ENCODE peak calls at places on chromosomes 6 and 20, in nine cellular contexts. One of them, this sample, is unnamed.

GRCh38 chr20:19976595-19977372 is 40.4 kb upstream of the NAA20 start:
- DNase-seq in IMR-90: peak
- DNase-seq in CD8-positive, alpha-beta memory T cell: no peak
- DNase-seq in PC-9: peak
- DNase-seq in heart left ventricle: peak
- DNase-seq in caudate nucleus: peak
- DNase-seq in HCT116: peak
- DNase-seq in keratinocyte: no peak
- DNase-seq in brain microvascular endothelial cell: peak
- DNase-seq in this sample: no peak

GRCh38 chr6:109794201-109794926 is 103.3 kb downstream of the FIG4 start:
- DNase-seq in IMR-90: peak
- DNase-seq in CD8-positive, alpha-beta memory T cell: no peak
- DNase-seq in PC-9: no peak
- DNase-seq in heart left ventricle: no peak
- DNase-seq in caudate nucleus: no peak
- DNase-seq in HCT116: no peak
- DNase-seq in keratinocyte: no peak
- DNase-seq in brain microvascular endothelial cell: peak
- DNase-seq in this sample: peak

GRCh38 chr20:60104980-60105379 is 146.8 kb downstream of the CDH26 start:
- DNase-seq in IMR-90: no peak
- DNase-seq in CD8-positive, alpha-beta memory T cell: no peak
- DNase-seq in PC-9: no peak
- DNase-seq in heart left ventricle: no peak
- DNase-seq in caudate nucleus: no peak
- DNase-seq in HCT116: no peak
- DNase-seq in keratinocyte: no peak
- DNase-seq in brain microvascular endothelial cell: no peak
- DNase-seq in this sample: no peak

GRCh38 chr6:16752206-16752867 is 8.9 kb downstream of the ATXN1 start:
- DNase-seq in IMR-90: peak
- DNase-seq in CD8-positive, alpha-beta memory T cell: no peak
- DNase-seq in PC-9: peak
- DNase-seq in heart left ventricle: no peak
- DNase-seq in caudate nucleus: no peak
- DNase-seq in HCT116: no peak
- DNase-seq in keratinocyte: no peak
- DNase-seq in brain microvascular endothelial cell: peak
- DNase-seq in this sample: no peak

GRCh38 chr6:1789092-1789491 is 179.4 kb downstream of the FOXC1 start:
- DNase-seq in IMR-90: peak
- DNase-seq in CD8-positive, alpha-beta memory T cell: no peak
- DNase-seq in PC-9: no peak
- DNase-seq in heart left ventricle: no peak
- DNase-seq in caudate nucleus: no peak
- DNase-seq in HCT116: no peak
- DNase-seq in keratinocyte: no peak
- DNase-seq in brain microvascular endothelial cell: peak
- DNase-seq in this sample: no peak

GRCh38 chr20:46600286-46600752 is 49.9 kb upstream of the OCSTAMP start:
- DNase-seq in IMR-90: no peak
- DNase-seq in CD8-positive, alpha-beta memory T cell: no peak
- DNase-seq in PC-9: no peak
- DNase-seq in heart left ventricle: no peak
- DNase-seq in caudate nucleus: no peak
- DNase-seq in HCT116: no peak
- DNase-seq in keratinocyte: no peak
- DNase-seq in brain microvascular endothelial cell: no peak
- DNase-seq in this sample: no peak

GRCh38 chr6:4466769-4467480 is 309.3 kb upstream of the CDYL start:
- DNase-seq in IMR-90: no peak
- DNase-seq in CD8-positive, alpha-beta memory T cell: no peak
- DNase-seq in PC-9: no peak
- DNase-seq in heart left ventricle: no peak
- DNase-seq in caudate nucleus: no peak
- DNase-seq in HCT116: no peak
- DNase-seq in keratinocyte: no peak
- DNase-seq in brain microvascular endothelial cell: no peak
- DNase-seq in this sample: peak

GRCh38 chr20:24497851-24498250 is 28.4 kb downstream of the SYNDIG1 start:
- DNase-seq in IMR-90: peak
- DNase-seq in CD8-positive, alpha-beta memory T cell: no peak
- DNase-seq in PC-9: no peak
- DNase-seq in heart left ventricle: no peak
- DNase-seq in caudate nucleus: no peak
- DNase-seq in HCT116: no peak
- DNase-seq in keratinocyte: no peak
- DNase-seq in brain microvascular endothelial cell: peak
- DNase-seq in this sample: peak

GRCh38 chr6:113094781-113095180 is 747.7 kb downstream of the RFPL4B start:
- DNase-seq in IMR-90: peak
- DNase-seq in CD8-positive, alpha-beta memory T cell: no peak
- DNase-seq in PC-9: no peak
- DNase-seq in heart left ventricle: no peak
- DNase-seq in caudate nucleus: no peak
- DNase-seq in HCT116: no peak
- DNase-seq in keratinocyte: no peak
- DNase-seq in brain microvascular endothelial cell: peak
- DNase-seq in this sample: no peak

GRCh38 chr6:81171991-81172740 is 580.3 kb downstream of the TENT5A start:
- DNase-seq in IMR-90: peak
- DNase-seq in CD8-positive, alpha-beta memory T cell: no peak
- DNase-seq in PC-9: peak
- DNase-seq in heart left ventricle: no peak
- DNase-seq in caudate nucleus: no peak
- DNase-seq in HCT116: peak
- DNase-seq in keratinocyte: no peak
- DNase-seq in brain microvascular endothelial cell: peak
- DNase-seq in this sample: no peak

GRCh38 chr6:114068119-114068518 is 97.2 kb upstream of the HDAC2 start:
- DNase-seq in IMR-90: no peak
- DNase-seq in CD8-positive, alpha-beta memory T cell: no peak
- DNase-seq in PC-9: no peak
- DNase-seq in heart left ventricle: no peak
- DNase-seq in caudate nucleus: no peak
- DNase-seq in HCT116: no peak
- DNase-seq in keratinocyte: no peak
- DNase-seq in brain microvascular endothelial cell: no peak
- DNase-seq in this sample: no peak

GRCh38 chr20:40233401-40233800 is 455.6 kb downstream of the MAFB start:
- DNase-seq in IMR-90: no peak
- DNase-seq in CD8-positive, alpha-beta memory T cell: no peak
- DNase-seq in PC-9: no peak
- DNase-seq in heart left ventricle: no peak
- DNase-seq in caudate nucleus: no peak
- DNase-seq in HCT116: no peak
- DNase-seq in keratinocyte: no peak
- DNase-seq in brain microvascular endothelial cell: no peak
- DNase-seq in this sample: no peak

GRCh38 chr20:35021831-35022230 is 66.2 kb downstream of the MYH7B start:
- DNase-seq in IMR-90: no peak
- DNase-seq in CD8-positive, alpha-beta memory T cell: no peak
- DNase-seq in PC-9: no peak
- DNase-seq in heart left ventricle: no peak
- DNase-seq in caudate nucleus: no peak
- DNase-seq in HCT116: no peak
- DNase-seq in keratinocyte: no peak
- DNase-seq in brain microvascular endothelial cell: no peak
- DNase-seq in this sample: no peak
- H3K27ac ChIP-seq in IMR-90: no peak
- H3K27ac ChIP-seq in CD8-positive, alpha-beta memory T cell: no peak
- H3K27ac ChIP-seq in PC-9: no peak
- H3K27ac ChIP-seq in heart left ventricle: no peak
- H3K27ac ChIP-seq in caudate nucleus: no peak
- H3K27ac ChIP-seq in HCT116: no peak
- H3K27ac ChIP-seq in keratinocyte: no peak
- H3K27ac ChIP-seq in brain microvascular endothelial cell: no peak
- H3K27ac ChIP-seq in this sample: no peak

DNA sequence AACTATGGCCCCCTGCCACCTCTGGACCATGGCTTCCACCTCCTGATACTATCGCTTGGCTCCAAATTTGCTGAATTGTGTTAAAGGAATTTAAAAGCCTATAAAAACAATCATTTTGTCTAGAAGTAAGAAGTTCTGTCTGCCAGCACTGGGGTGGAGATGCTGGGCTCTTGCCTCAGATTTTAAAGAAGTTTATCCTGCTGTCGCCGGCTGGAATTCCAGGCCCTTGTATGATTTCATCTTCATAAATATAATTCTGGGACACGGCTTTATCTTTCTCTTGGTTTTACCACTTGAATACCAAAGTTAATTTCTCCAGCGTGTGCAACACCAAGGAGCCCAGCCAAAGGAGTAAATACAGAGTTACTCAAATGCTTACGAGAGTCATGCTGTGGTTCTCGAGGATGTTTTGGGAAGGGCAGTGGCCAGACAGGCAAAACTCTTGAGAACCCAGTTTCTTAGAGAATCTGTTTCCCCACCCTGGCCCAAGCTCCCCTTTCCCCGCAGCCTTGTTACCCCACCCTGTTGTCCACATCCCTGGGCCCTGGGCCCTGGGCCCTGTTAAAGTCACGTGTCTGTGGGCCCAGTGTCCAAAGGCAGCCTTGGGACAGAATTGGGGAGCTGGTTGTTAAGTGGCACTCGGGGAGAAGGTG is 31.9 kb downstream of the C6orf89 start:
- DNase-seq in IMR-90: peak
- DNase-seq in CD8-positive, alpha-beta memory T cell: no peak
- DNase-seq in PC-9: no peak
- DNase-seq in heart left ventricle: no peak
- DNase-seq in caudate nucleus: no peak
- DNase-seq in HCT116: no peak
- DNase-seq in keratinocyte: no peak
- DNase-seq in brain microvascular endothelial cell: no peak
- DNase-seq in this sample: no peak
- H3K27ac ChIP-seq in IMR-90: peak
- H3K27ac ChIP-seq in CD8-positive, alpha-beta memory T cell: no peak
- H3K27ac ChIP-seq in PC-9: no peak
- H3K27ac ChIP-seq in heart left ventricle: peak
- H3K27ac ChIP-seq in caudate nucleus: no peak
- H3K27ac ChIP-seq in HCT116: no peak
- H3K27ac ChIP-seq in keratinocyte: no peak
- H3K27ac ChIP-seq in brain microvascular endothelial cell: no peak
- H3K27ac ChIP-seq in this sample: no peak

GRCh38 chr6:154458565-154459475 is 51.7 kb downstream of the CNKSR3 start:
- DNase-seq in IMR-90: no peak
- DNase-seq in CD8-positive, alpha-beta memory T cell: no peak
- DNase-seq in PC-9: no peak
- DNase-seq in heart left ventricle: no peak
- DNase-seq in caudate nucleus: no peak
- DNase-seq in HCT116: no peak
- DNase-seq in keratinocyte: no peak
- DNase-seq in brain microvascular endothelial cell: no peak
- DNase-seq in this sample: no peak
- H3K27ac ChIP-seq in IMR-90: no peak
- H3K27ac ChIP-seq in CD8-positive, alpha-beta memory T cell: no peak
- H3K27ac ChIP-seq in PC-9: no peak
- H3K27ac ChIP-seq in heart left ventricle: no peak
- H3K27ac ChIP-seq in caudate nucleus: no peak
- H3K27ac ChIP-seq in HCT116: no peak
- H3K27ac ChIP-seq in keratinocyte: no peak
- H3K27ac ChIP-seq in brain microvascular endothelial cell: no peak
- H3K27ac ChIP-seq in this sample: no peak

GRCh38 chr6:89079611-89080213 is 839 bp upstream of the PNRC1 start:
- DNase-seq in IMR-90: peak
- DNase-seq in CD8-positive, alpha-beta memory T cell: peak
- DNase-seq in PC-9: peak
- DNase-seq in heart left ventricle: peak
- DNase-seq in caudate nucleus: peak
- DNase-seq in HCT116: no peak
- DNase-seq in keratinocyte: no peak
- DNase-seq in brain microvascular endothelial cell: peak
- DNase-seq in this sample: no peak

GRCh38 chr6:89081423-89082322 is 1.1 kb downstream of the PNRC1 start:
- DNase-seq in IMR-90: peak
- DNase-seq in CD8-positive, alpha-beta memory T cell: peak
- DNase-seq in PC-9: peak
- DNase-seq in heart left ventricle: peak
- DNase-seq in caudate nucleus: peak
- DNase-seq in HCT116: peak
- DNase-seq in keratinocyte: peak
- DNase-seq in brain microvascular endothelial cell: peak
- DNase-seq in this sample: peak

GRCh38 chr6:89082439-89082838 is 1.9 kb downstream of the PNRC1 start:
- DNase-seq in IMR-90: peak
- DNase-seq in CD8-positive, alpha-beta memory T cell: peak
- DNase-seq in PC-9: no peak
- DNase-seq in heart left ventricle: no peak
- DNase-seq in caudate nucleus: no peak
- DNase-seq in HCT116: no peak
- DNase-seq in keratinocyte: no peak
- DNase-seq in brain microvascular endothelial cell: peak
- DNase-seq in this sample: no peak

GRCh38 chr6:89080281-89081128 is at the start of gene PNRC1:
- DNase-seq in IMR-90: peak
- DNase-seq in CD8-positive, alpha-beta memory T cell: peak
- DNase-seq in PC-9: peak
- DNase-seq in heart left ventricle: peak
- DNase-seq in caudate nucleus: peak
- DNase-seq in HCT116: peak
- DNase-seq in keratinocyte: peak
- DNase-seq in brain microvascular endothelial cell: peak
- DNase-seq in this sample: peak

DNA sequence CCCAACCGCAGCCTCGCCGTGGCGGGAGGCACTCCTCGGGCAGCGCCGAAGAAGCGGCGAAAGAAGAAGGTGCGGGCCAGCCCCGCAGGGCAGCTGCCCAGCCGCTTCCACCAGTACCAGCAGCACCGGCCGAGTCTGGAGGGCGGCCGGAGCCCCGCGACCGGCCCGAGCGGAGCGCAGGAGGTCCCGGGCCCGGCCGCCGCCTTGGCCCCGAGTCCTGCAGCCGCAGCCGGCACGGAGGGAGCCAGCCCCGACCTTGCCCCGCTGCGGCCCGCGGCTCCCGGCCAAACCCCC is 525 bp downstream of the PNRC1 start:
- DNase-seq in IMR-90: no peak
- DNase-seq in CD8-positive, alpha-beta memory T cell: no peak
- DNase-seq in PC-9: peak
- DNase-seq in heart left ventricle: no peak
- DNase-seq in caudate nucleus: no peak
- DNase-seq in HCT116: no peak
- DNase-seq in keratinocyte: no peak
- DNase-seq in brain microvascular endothelial cell: no peak
- DNase-seq in this sample: no peak
- H3K27ac ChIP-seq in IMR-90: peak
- H3K27ac ChIP-seq in CD8-positive, alpha-beta memory T cell: peak
- H3K27ac ChIP-seq in PC-9: peak
- H3K27ac ChIP-seq in heart left ventricle: peak
- H3K27ac ChIP-seq in caudate nucleus: peak
- H3K27ac ChIP-seq in HCT116: peak
- H3K27ac ChIP-seq in keratinocyte: peak
- H3K27ac ChIP-seq in brain microvascular endothelial cell: peak
- H3K27ac ChIP-seq in this sample: peak

GRCh38 chr20:36153204-36153603 is 1.3 kb upstream of the EPB41L1 start:
- DNase-seq in IMR-90: no peak
- DNase-seq in CD8-positive, alpha-beta memory T cell: no peak
- DNase-seq in PC-9: no peak
- DNase-seq in heart left ventricle: peak
- DNase-seq in caudate nucleus: no peak
- DNase-seq in HCT116: no peak
- DNase-seq in keratinocyte: no peak
- DNase-seq in brain microvascular endothelial cell: no peak
- DNase-seq in this sample: no peak
- H3K27ac ChIP-seq in IMR-90: no peak
- H3K27ac ChIP-seq in CD8-positive, alpha-beta memory T cell: no peak
- H3K27ac ChIP-seq in PC-9: no peak
- H3K27ac ChIP-seq in heart left ventricle: peak
- H3K27ac ChIP-seq in caudate nucleus: peak
- H3K27ac ChIP-seq in HCT116: no peak
- H3K27ac ChIP-seq in keratinocyte: no peak
- H3K27ac ChIP-seq in brain microvascular endothelial cell: no peak
- H3K27ac ChIP-seq in this sample: no peak

GRCh38 chr6:26380256-26380655 is 2.7 kb upstream of the BTN2A2 start:
- DNase-seq in IMR-90: no peak
- DNase-seq in CD8-positive, alpha-beta memory T cell: no peak
- DNase-seq in PC-9: no peak
- DNase-seq in heart left ventricle: no peak
- DNase-seq in caudate nucleus: no peak
- DNase-seq in HCT116: no peak
- DNase-seq in keratinocyte: no peak
- DNase-seq in brain microvascular endothelial cell: no peak
- DNase-seq in this sample: no peak
- H3K27ac ChIP-seq in IMR-90: no peak
- H3K27ac ChIP-seq in CD8-positive, alpha-beta memory T cell: no peak
- H3K27ac ChIP-seq in PC-9: no peak
- H3K27ac ChIP-seq in heart left ventricle: no peak
- H3K27ac ChIP-seq in caudate nucleus: no peak
- H3K27ac ChIP-seq in HCT116: no peak
- H3K27ac ChIP-seq in keratinocyte: no peak
- H3K27ac ChIP-seq in brain microvascular endothelial cell: no peak
- H3K27ac ChIP-seq in this sample: no peak

This sample was measured in epithelial cell of prostate.